ENCODE peak calls at places on chromosomes 6 and 20, in ten cellular contexts. One of them, this sample, is unnamed. For H3K4me1, the result is how much of the 10 kb centered on the place peaks cover.

GRCh38 chr6:113290684-113291083 is 566.5 kb upstream of the MARCKS start:
- DNase-seq in Peyer's patch: no peak
- DNase-seq in heart left ventricle: no peak
- DNase-seq in spleen: no peak
- DNase-seq in sigmoid colon: no peak
- DNase-seq in H1: no peak
- DNase-seq in prostate gland: no peak
- DNase-seq in uterus: no peak
- DNase-seq in K562: no peak
- DNase-seq in breast epithelium: no peak
- DNase-seq in this sample: no peak

GRCh38 chr6:111989743-111990142 is 64.2 kb upstream of the CCN6 start:
- DNase-seq in breast epithelium: no peak
- DNase-seq in H1: no peak
- DNase-seq in sigmoid colon: no peak
- DNase-seq in spleen: no peak
- DNase-seq in uterus: no peak
- DNase-seq in Peyer's patch: no peak
- DNase-seq in prostate gland: no peak
- DNase-seq in heart left ventricle: no peak
- DNase-seq in K562: no peak
- DNase-seq in this sample: no peak

GRCh38 chr6:127586372-127586771 is 9.4 kb downstream of the C6orf58 start:
- DNase-seq in Peyer's patch: no peak
- DNase-seq in sigmoid colon: no peak
- DNase-seq in H1: no peak
- DNase-seq in uterus: no peak
- DNase-seq in heart left ventricle: no peak
- DNase-seq in prostate gland: no peak
- DNase-seq in K562: no peak
- DNase-seq in breast epithelium: no peak
- DNase-seq in spleen: no peak
- DNase-seq in this sample: no peak

GRCh38 chr20:4344660-4345059 is 329.3 kb upstream of the RNF24 start:
- DNase-seq in uterus: no peak
- DNase-seq in sigmoid colon: no peak
- DNase-seq in heart left ventricle: no peak
- DNase-seq in Peyer's patch: no peak
- DNase-seq in H1: no peak
- DNase-seq in prostate gland: no peak
- DNase-seq in spleen: no peak
- DNase-seq in K562: no peak
- DNase-seq in breast epithelium: no peak
- DNase-seq in this sample: no peak

GRCh38 chr6:89145461-89145961 is 344 bp upstream of the PM20D2 start:
- DNase-seq in H1: no peak
- DNase-seq in spleen: no peak
- DNase-seq in prostate gland: peak
- DNase-seq in uterus: no peak
- DNase-seq in heart left ventricle: no peak
- DNase-seq in sigmoid colon: no peak
- DNase-seq in Peyer's patch: peak
- DNase-seq in K562: no peak
- DNase-seq in breast epithelium: no peak
- DNase-seq in this sample: no peak

GRCh38 chr20:17570347-17571152 is 675 bp downstream of the DSTN start:
- DNase-seq in uterus: peak
- DNase-seq in prostate gland: peak
- DNase-seq in heart left ventricle: peak
- DNase-seq in sigmoid colon: peak
- DNase-seq in H1: peak
- DNase-seq in Peyer's patch: peak
- DNase-seq in spleen: no peak
- DNase-seq in breast epithelium: peak
- DNase-seq in K562: peak
- DNase-seq in this sample: peak

GRCh38 chr20:57394087-57395082 is 3.2 kb downstream of the RBM38 start:
- DNase-seq in breast epithelium: no peak
- DNase-seq in K562: no peak
- DNase-seq in heart left ventricle: peak
- DNase-seq in spleen: peak
- DNase-seq in H1: no peak
- DNase-seq in prostate gland: no peak
- DNase-seq in Peyer's patch: peak
- DNase-seq in sigmoid colon: peak
- DNase-seq in uterus: no peak
- DNase-seq in this sample: no peak

GRCh38 chr6:142900467-142900961 is 44.5 kb downstream of the HIVEP2 start:
- DNase-seq in Peyer's patch: no peak
- DNase-seq in prostate gland: no peak
- DNase-seq in breast epithelium: no peak
- DNase-seq in spleen: no peak
- DNase-seq in heart left ventricle: no peak
- DNase-seq in H1: no peak
- DNase-seq in K562: no peak
- DNase-seq in uterus: no peak
- DNase-seq in sigmoid colon: no peak
- DNase-seq in this sample: no peak

GRCh38 chr6:142459267-142459666 is 157.5 kb downstream of the ADGRG6 start:
- DNase-seq in K562: no peak
- DNase-seq in prostate gland: no peak
- DNase-seq in heart left ventricle: no peak
- DNase-seq in breast epithelium: no peak
- DNase-seq in sigmoid colon: no peak
- DNase-seq in uterus: no peak
- DNase-seq in spleen: no peak
- DNase-seq in Peyer's patch: no peak
- DNase-seq in H1: no peak
- DNase-seq in this sample: no peak

GRCh38 chr6:4800662-4801061 is 24.5 kb downstream of the CDYL start:
- DNase-seq in prostate gland: no peak
- DNase-seq in sigmoid colon: no peak
- DNase-seq in spleen: no peak
- DNase-seq in K562: no peak
- DNase-seq in H1: no peak
- DNase-seq in uterus: no peak
- DNase-seq in breast epithelium: no peak
- DNase-seq in heart left ventricle: no peak
- DNase-seq in Peyer's patch: no peak
- DNase-seq in this sample: no peak

GRCh38 chr6:43763133-43763797 is 6.7 kb upstream of the VEGFA start:
- DNase-seq in K562: no peak
- DNase-seq in uterus: no peak
- DNase-seq in sigmoid colon: peak
- DNase-seq in heart left ventricle: no peak
- DNase-seq in H1: no peak
- DNase-seq in breast epithelium: no peak
- DNase-seq in prostate gland: no peak
- DNase-seq in Peyer's patch: no peak
- DNase-seq in spleen: no peak
- DNase-seq in this sample: no peak

GRCh38 chr6:90049295-90049694 is 155.0 kb downstream of the GJA10 start:
- DNase-seq in prostate gland: no peak
- DNase-seq in Peyer's patch: no peak
- DNase-seq in breast epithelium: no peak
- DNase-seq in uterus: no peak
- DNase-seq in K562: no peak
- DNase-seq in H1: no peak
- DNase-seq in spleen: no peak
- DNase-seq in heart left ventricle: no peak
- DNase-seq in sigmoid colon: no peak
- DNase-seq in this sample: no peak

GRCh38 chr6:149897015-149897697 is 757 bp downstream of the RAET1E start:
- DNase-seq in prostate gland: peak
- DNase-seq in sigmoid colon: peak
- DNase-seq in H1: no peak
- DNase-seq in spleen: peak
- DNase-seq in K562: no peak
- DNase-seq in Peyer's patch: peak
- DNase-seq in breast epithelium: peak
- DNase-seq in uterus: peak
- DNase-seq in heart left ventricle: peak
- DNase-seq in this sample: peak

GRCh38 chr6:31299947-31300346 is 28.1 kb upstream of the HLA-C start:
- DNase-seq in prostate gland: no peak
- DNase-seq in sigmoid colon: no peak
- DNase-seq in breast epithelium: no peak
- DNase-seq in heart left ventricle: no peak
- DNase-seq in Peyer's patch: no peak
- DNase-seq in uterus: no peak
- DNase-seq in H1: no peak
- DNase-seq in spleen: no peak
- DNase-seq in K562: no peak
- DNase-seq in this sample: no peak

GRCh38 chr6:31294056-31294455 is 22.2 kb upstream of the HLA-C start:
- DNase-seq in Peyer's patch: no peak
- DNase-seq in uterus: no peak
- DNase-seq in spleen: no peak
- DNase-seq in H1: no peak
- DNase-seq in breast epithelium: no peak
- DNase-seq in prostate gland: no peak
- DNase-seq in K562: no peak
- DNase-seq in heart left ventricle: no peak
- DNase-seq in sigmoid colon: no peak
- DNase-seq in this sample: no peak

GRCh38 chr6:31300797-31301196 is 28.9 kb upstream of the HLA-C start:
- DNase-seq in prostate gland: no peak
- DNase-seq in spleen: no peak
- DNase-seq in H1: no peak
- DNase-seq in heart left ventricle: no peak
- DNase-seq in Peyer's patch: no peak
- DNase-seq in K562: no peak
- DNase-seq in sigmoid colon: no peak
- DNase-seq in uterus: no peak
- DNase-seq in breast epithelium: no peak
- DNase-seq in this sample: no peak

GRCh38 chr6:31304683-31305082 is 32.8 kb upstream of the HLA-C start:
- DNase-seq in heart left ventricle: no peak
- DNase-seq in K562: no peak
- DNase-seq in spleen: no peak
- DNase-seq in Peyer's patch: no peak
- DNase-seq in H1: no peak
- DNase-seq in breast epithelium: no peak
- DNase-seq in prostate gland: no peak
- DNase-seq in uterus: no peak
- DNase-seq in sigmoid colon: no peak
- DNase-seq in this sample: no peak

GRCh38 chr6:31299511-31299910 is 27.6 kb upstream of the HLA-C start:
- DNase-seq in uterus: no peak
- DNase-seq in H1: no peak
- DNase-seq in heart left ventricle: no peak
- DNase-seq in breast epithelium: no peak
- DNase-seq in spleen: no peak
- DNase-seq in sigmoid colon: no peak
- DNase-seq in prostate gland: no peak
- DNase-seq in K562: no peak
- DNase-seq in Peyer's patch: no peak
- DNase-seq in this sample: no peak
- H3K4me1 ChIP-seq in uterus: under half
- H3K4me1 ChIP-seq in H1: under half
- H3K4me1 ChIP-seq in heart left ventricle: under half
- H3K4me1 ChIP-seq in breast epithelium: under half
- H3K4me1 ChIP-seq in spleen: under half
- H3K4me1 ChIP-seq in sigmoid colon: under half
- H3K4me1 ChIP-seq in prostate gland: under half
- H3K4me1 ChIP-seq in K562: under half
- H3K4me1 ChIP-seq in Peyer's patch: under half
- H3K4me1 ChIP-seq in this sample: under half

GRCh38 chr6:6610031-6610591 is 21.6 kb downstream of the LY86 start:
- DNase-seq in K562: no peak
- DNase-seq in spleen: peak
- DNase-seq in sigmoid colon: no peak
- DNase-seq in H1: no peak
- DNase-seq in prostate gland: no peak
- DNase-seq in Peyer's patch: peak
- DNase-seq in uterus: no peak
- DNase-seq in breast epithelium: no peak
- DNase-seq in heart left ventricle: no peak
- DNase-seq in this sample: peak
- TF ChIP-seq POLR2A in K562: no peak
- TF ChIP-seq POLR2A in spleen: no peak
- TF ChIP-seq POLR2A in sigmoid colon: no peak
- TF ChIP-seq POLR2A in H1: no peak
- TF ChIP-seq POLR2A in prostate gland: no peak
- TF ChIP-seq POLR2A in Peyer's patch: no peak
- TF ChIP-seq POLR2A in uterus: no peak
- TF ChIP-seq POLR2A in breast epithelium: no peak
- TF ChIP-seq POLR2A in heart left ventricle: no peak
- TF ChIP-seq POLR2A in this sample: no peak

GRCh38 chr6:34600796-34601195 is 44.7 kb upstream of the SPDEF start:
- DNase-seq in Peyer's patch: no peak
- DNase-seq in prostate gland: no peak
- DNase-seq in heart left ventricle: no peak
- DNase-seq in spleen: no peak
- DNase-seq in uterus: no peak
- DNase-seq in K562: no peak
- DNase-seq in H1: no peak
- DNase-seq in sigmoid colon: no peak
- DNase-seq in breast epithelium: no peak
- DNase-seq in this sample: no peak
- H3K4me1 ChIP-seq in Peyer's patch: under half
- H3K4me1 ChIP-seq in prostate gland: under half
- H3K4me1 ChIP-seq in heart left ventricle: half or more
- H3K4me1 ChIP-seq in spleen: under half
- H3K4me1 ChIP-seq in uterus: under half
- H3K4me1 ChIP-seq in K562: under half
- H3K4me1 ChIP-seq in H1: under half
- H3K4me1 ChIP-seq in sigmoid colon: under half
- H3K4me1 ChIP-seq in breast epithelium: under half
- H3K4me1 ChIP-seq in this sample: under half

DNA sequence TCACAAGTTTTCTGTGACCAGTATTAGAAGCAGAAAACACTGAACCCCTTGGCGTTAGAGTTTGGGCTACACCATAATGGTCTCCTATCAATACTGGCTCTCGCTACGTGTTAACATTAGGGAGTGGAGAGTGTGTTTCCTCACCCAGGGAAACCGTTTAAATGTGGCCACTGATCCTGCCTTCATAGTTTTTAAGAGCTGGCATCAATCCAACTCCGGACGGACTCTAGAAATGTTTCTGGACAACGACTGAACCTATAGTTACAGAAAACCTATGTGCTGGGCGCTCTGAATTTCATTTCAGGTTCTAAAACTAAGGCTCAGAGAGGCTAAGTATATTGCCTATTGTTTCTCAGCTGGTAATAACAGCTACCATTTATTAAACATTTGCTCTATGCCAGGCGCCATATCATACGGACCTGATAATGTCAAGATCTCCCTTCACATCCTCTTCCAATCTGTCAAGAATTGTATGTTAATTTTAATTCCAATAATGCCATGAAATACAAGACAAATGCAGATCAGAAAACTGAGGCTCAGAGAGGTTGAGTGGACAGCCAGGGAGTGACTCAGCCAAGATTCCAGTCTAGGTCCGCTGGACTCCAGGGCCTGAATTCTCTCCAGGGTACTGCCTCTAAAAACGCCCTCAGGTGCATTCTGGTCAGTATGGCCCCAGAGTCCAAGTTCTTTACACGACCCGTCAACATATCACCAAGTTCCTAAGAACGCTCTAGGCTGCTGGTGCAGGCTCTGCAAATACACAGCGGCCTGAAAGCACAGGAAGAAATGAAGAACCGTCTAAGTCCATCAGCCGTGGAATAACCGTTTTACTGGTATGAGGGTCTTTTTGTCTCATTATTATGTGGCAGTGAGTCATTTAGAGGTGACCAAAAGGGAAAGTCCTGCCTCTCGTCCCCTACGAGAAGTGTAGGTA is 929 bp upstream of the ASXL1 start:
- DNase-seq in H1: no peak
- DNase-seq in breast epithelium: no peak
- DNase-seq in Peyer's patch: peak
- DNase-seq in spleen: no peak
- DNase-seq in sigmoid colon: no peak
- DNase-seq in K562: no peak
- DNase-seq in uterus: peak
- DNase-seq in prostate gland: peak
- DNase-seq in heart left ventricle: no peak
- DNase-seq in this sample: peak
- TF ChIP-seq POLR2A in H1: no peak
- TF ChIP-seq POLR2A in breast epithelium: no peak
- TF ChIP-seq POLR2A in Peyer's patch: no peak
- TF ChIP-seq POLR2A in spleen: no peak
- TF ChIP-seq POLR2A in sigmoid colon: no peak
- TF ChIP-seq POLR2A in K562: no peak
- TF ChIP-seq POLR2A in uterus: no peak
- TF ChIP-seq POLR2A in prostate gland: no peak
- TF ChIP-seq POLR2A in heart left ventricle: no peak
- TF ChIP-seq POLR2A in this sample: peak